ENCODE peak calls at places on chromosomes 16 and 17, in seven cellular contexts. M is lower leg skin, B is EH, W is stromal cell of bone marrow, H is DMS153, P is neural progenitor cell, A is NB4. O is an unnamed sample.

GRCh38 chr17:45307290-45308015 is 9.4 kb downstream of the MAP3K14 start:
- DNase-seq in P (no peak), W (peak; percentile 90), A (peak; percentile 77), H (no peak), M (no peak), B (peak; percentile 91), O (no peak)

GRCh38 chr16:88941051-88941932 is 35.7 kb downstream of the CBFA2T3 start:
- DNase-seq in H (no peak), W (no peak), A (peak; percentile 81), P (peak; percentile 68), B (no peak), M (no peak), O (no peak)

GRCh38 chr17:77312786-77313599 is 172.2 kb downstream of the SEC14L1 start:
- DNase-seq in A (no peak), M (peak; percentile 90), B (peak; percentile 94), H (no peak), P (peak; percentile 31), W (peak; percentile 97), O (peak; percentile 85)

GRCh38 chr16:369275-369865 is 968 bp downstream of the MRPL28 start:
- DNase-seq in P (no peak), M (no peak), H (no peak), W (no peak), B (no peak), A (no peak), O (no peak)

GRCh38 chr16:17222756-17223411 is 247.9 kb downstream of the XYLT1 start:
- DNase-seq in A (peak; percentile 46), H (no peak), W (no peak), B (no peak), M (no peak), P (no peak), O (no peak)

GRCh38 chr17:82097187-82097918 is 683 bp downstream of the FASN start:
- DNase-seq in P (peak; percentile 74), H (no peak), B (peak; percentile 72), A (peak; percentile 72), W (no peak), M (no peak), O (no peak)

GRCh38 chr17:40097931-40098845 is 2.2 kb downstream of the NR1D1 start:
- DNase-seq in H (no peak), M (peak; percentile 95), P (no peak), B (peak; percentile 70), W (peak; percentile 70), A (peak; percentile 82), O (peak; percentile 83)

GRCh38 chr16:30958164-30959083 is 870 bp downstream of the SETD1A start:
- DNase-seq in B (peak; percentile 67), H (peak; percentile 8), P (peak; percentile 89), M (no peak), A (peak; percentile 70), W (peak; percentile 25), O (peak; percentile 59)

GRCh38 chr17:57515662-57516211 is 229.4 kb downstream of the CCDC182 start:
- DNase-seq in M (no peak), P (no peak), W (no peak), H (no peak), A (peak; percentile 7), B (no peak), O (no peak)

GRCh38 chr17:36721560-36722120 is 120.3 kb downstream of the MRM1 start:
- DNase-seq in W (no peak), M (no peak), A (peak; percentile 51), P (no peak), H (no peak), B (no peak), O (no peak)

GRCh38 chr17:64002658-64003525 is 4.7 kb downstream of the PRR29 start:
- DNase-seq in H (no peak), P (peak; percentile 1), B (no peak), A (no peak), W (no peak), M (peak; percentile 82), O (no peak)

GRCh38 chr17:81930142-81931125 is 2.9 kb upstream of the MAFG start:
- DNase-seq in P (peak; percentile 33), B (no peak), W (no peak), H (no peak), M (no peak), A (no peak), O (no peak)

GRCh38 chr16:63385714-63386113 is 1349.5 kb upstream of the CDH8 start:
- DNase-seq in A (no peak), P (no peak), H (peak; percentile 6), M (no peak), W (no peak), B (no peak), O (no peak)

GRCh38 chr16:75868636-75869389 is 142.5 kb upstream of the CPHXL start:
- DNase-seq in H (no peak), M (no peak), B (no peak), P (no peak), W (no peak), A (no peak), O (no peak)